ENCODE peak calls at places on chromosome 1, in eight cellular contexts. Q is HS-5; I is nucleus accumbens; Z is NCI-H2107; L is AG08396; W is NAMALWA; O is activated CD4-positive, CD25-positive, alpha-beta regulatory T cell; T is AG09309. X is an unnamed sample.

GRCh38 chr1:212545941-212546638 is 62.5 kb upstream of the ATF3 start:
- DNase-seq in W (no peak), L (no peak), I (no peak), Z (no peak), Q (no peak), T (no peak), O (no peak), X (peak; percentile 85)

GRCh38 chr1:215114154-215114933 is 31.8 kb downstream of the KCNK2 start:
- DNase-seq in T (peak; percentile 71), L (peak; percentile 5), W (no peak), Z (no peak), O (no peak), Q (peak; percentile 79), I (no peak), X (peak; percentile 88)

GRCh38 chr1:207966521-207966920 is 55.6 kb upstream of the CD34 start:
- DNase-seq in O (no peak), T (no peak), Z (no peak), W (no peak), L (no peak), Q (no peak), I (no peak), X (no peak)

GRCh38 chr1:16915627-16915973 is 6.1 kb upstream of the CROCC start:
- DNase-seq in O (no peak), W (peak; percentile 66), L (no peak), Z (no peak), Q (no peak), I (no peak), T (no peak), X (no peak)

GRCh38 chr1:224757508-224757907 is 141.4 kb downstream of the CNIH3 start:
- DNase-seq in O (no peak), Q (no peak), W (no peak), T (no peak), Z (no peak), I (no peak), L (no peak), X (no peak)

GRCh38 chr1:168977618-168978017 is 128.9 kb upstream of the ATP1B1 start:
- DNase-seq in L (no peak), O (no peak), W (no peak), T (no peak), Q (no peak), I (no peak), Z (no peak), X (no peak)

GRCh38 chr1:248631354-248632041 is 3.4 kb downstream of the OR2T11 start:
- DNase-seq in Z (no peak), O (no peak), I (no peak), L (no peak), Q (no peak), T (no peak), W (no peak), X (no peak)

GRCh38 chr1:243940451-243940850 is 90.4 kb upstream of the AKT3 start:
- DNase-seq in T (no peak), O (no peak), I (no peak), Z (no peak), W (no peak), L (no peak), Q (no peak), X (no peak)

GRCh38 chr1:28428990-28429520 is 59.5 kb downstream of the PHACTR4 start:
- DNase-seq in Z (no peak), O (no peak), Q (no peak), I (no peak), L (no peak), T (no peak), W (no peak), X (no peak)

X was measured in fibroblast of lung.